ENCODE peak calls at places on chromosomes 5 and 9, in seven cellular contexts. One of them, this sample, is unnamed.
A peak's percentile ranks its signal among the peaks of the same experiment; 100 is the strongest.

GRCh38 chr5:119417891-119418781 is 34.2 kb upstream of the HSD17B4 start:
- DNase-seq in SHP77: no peak
- DNase-seq in activated CD4-positive, alpha-beta T cell treated with anti-CD3 and anti-CD28 coated beads for 48 hours: no peak
- DNase-seq in activated naive CD4-positive, alpha-beta T cell treated with Interleukin-2 at 50 U/mL for 16 hours: no peak
- DNase-seq in NB4: peak; percentile 72
- DNase-seq in substantia nigra: no peak
- DNase-seq in hypothalamus: no peak
- DNase-seq in this sample: peak; percentile 58

GRCh38 chr9:79768199-79768598 is 196.4 kb downstream of the TLE4 start:
- DNase-seq in activated CD4-positive, alpha-beta T cell treated with anti-CD3 and anti-CD28 coated beads for 48 hours: no peak
- DNase-seq in NB4: no peak
- DNase-seq in substantia nigra: no peak
- DNase-seq in activated naive CD4-positive, alpha-beta T cell treated with Interleukin-2 at 50 U/mL for 16 hours: no peak
- DNase-seq in SHP77: no peak
- DNase-seq in hypothalamus: no peak
- DNase-seq in this sample: no peak

GRCh38 chr5:1010181-1010510 is 1.5 kb downstream of the NKD2 start:
- DNase-seq in activated CD4-positive, alpha-beta T cell treated with anti-CD3 and anti-CD28 coated beads for 48 hours: no peak
- DNase-seq in NB4: peak; percentile 75
- DNase-seq in activated naive CD4-positive, alpha-beta T cell treated with Interleukin-2 at 50 U/mL for 16 hours: no peak
- DNase-seq in substantia nigra: no peak
- DNase-seq in hypothalamus: no peak
- DNase-seq in SHP77: peak; percentile 15
- DNase-seq in this sample: no peak

GRCh38 chr5:88944751-88945507 is 61.9 kb upstream of the MEF2C start:
- DNase-seq in substantia nigra: no peak
- DNase-seq in activated CD4-positive, alpha-beta T cell treated with anti-CD3 and anti-CD28 coated beads for 48 hours: no peak
- DNase-seq in activated naive CD4-positive, alpha-beta T cell treated with Interleukin-2 at 50 U/mL for 16 hours: no peak
- DNase-seq in SHP77: no peak
- DNase-seq in NB4: peak; percentile 6
- DNase-seq in hypothalamus: no peak
- DNase-seq in this sample: no peak

GRCh38 chr9:530681-531080 is 310.8 kb upstream of the DMRT1 start:
- DNase-seq in substantia nigra: no peak
- DNase-seq in SHP77: no peak
- DNase-seq in activated naive CD4-positive, alpha-beta T cell treated with Interleukin-2 at 50 U/mL for 16 hours: no peak
- DNase-seq in activated CD4-positive, alpha-beta T cell treated with anti-CD3 and anti-CD28 coated beads for 48 hours: no peak
- DNase-seq in hypothalamus: no peak
- DNase-seq in NB4: no peak
- DNase-seq in this sample: no peak

GRCh38 chr5:167653645-167654106 is 637.8 kb upstream of the WWC1 start:
- DNase-seq in substantia nigra: no peak
- DNase-seq in activated naive CD4-positive, alpha-beta T cell treated with Interleukin-2 at 50 U/mL for 16 hours: no peak
- DNase-seq in NB4: no peak
- DNase-seq in activated CD4-positive, alpha-beta T cell treated with anti-CD3 and anti-CD28 coated beads for 48 hours: no peak
- DNase-seq in SHP77: no peak
- DNase-seq in hypothalamus: no peak
- DNase-seq in this sample: no peak

GRCh38 chr5:76025069-76025468 is 58.1 kb upstream of the SV2C start:
- DNase-seq in hypothalamus: no peak
- DNase-seq in activated CD4-positive, alpha-beta T cell treated with anti-CD3 and anti-CD28 coated beads for 48 hours: no peak
- DNase-seq in activated naive CD4-positive, alpha-beta T cell treated with Interleukin-2 at 50 U/mL for 16 hours: no peak
- DNase-seq in substantia nigra: no peak
- DNase-seq in NB4: no peak
- DNase-seq in SHP77: no peak
- DNase-seq in this sample: no peak

GRCh38 chr5:3428355-3428754 is 167.3 kb upstream of the IRX1 start:
- DNase-seq in substantia nigra: no peak
- DNase-seq in activated CD4-positive, alpha-beta T cell treated with anti-CD3 and anti-CD28 coated beads for 48 hours: no peak
- DNase-seq in hypothalamus: no peak
- DNase-seq in SHP77: peak; percentile 58
- DNase-seq in NB4: no peak
- DNase-seq in activated naive CD4-positive, alpha-beta T cell treated with Interleukin-2 at 50 U/mL for 16 hours: no peak
- DNase-seq in this sample: no peak

GRCh38 chr9:4305065-4305481 is 5.2 kb upstream of the GLIS3 start:
- DNase-seq in hypothalamus: no peak
- DNase-seq in substantia nigra: no peak
- DNase-seq in SHP77: no peak
- DNase-seq in NB4: no peak
- DNase-seq in activated CD4-positive, alpha-beta T cell treated with anti-CD3 and anti-CD28 coated beads for 48 hours: no peak
- DNase-seq in activated naive CD4-positive, alpha-beta T cell treated with Interleukin-2 at 50 U/mL for 16 hours: no peak
- DNase-seq in this sample: no peak

GRCh38 chr5:125683669-125684068 is 739.5 kb upstream of the GRAMD2B start:
- DNase-seq in SHP77: no peak
- DNase-seq in activated naive CD4-positive, alpha-beta T cell treated with Interleukin-2 at 50 U/mL for 16 hours: no peak
- DNase-seq in hypothalamus: no peak
- DNase-seq in NB4: no peak
- DNase-seq in activated CD4-positive, alpha-beta T cell treated with anti-CD3 and anti-CD28 coated beads for 48 hours: no peak
- DNase-seq in substantia nigra: no peak
- DNase-seq in this sample: no peak

GRCh38 chr5:134086943-134087305 is 27.6 kb upstream of the TCF7 start:
- DNase-seq in substantia nigra: no peak
- DNase-seq in activated CD4-positive, alpha-beta T cell treated with anti-CD3 and anti-CD28 coated beads for 48 hours: peak; percentile 89
- DNase-seq in activated naive CD4-positive, alpha-beta T cell treated with Interleukin-2 at 50 U/mL for 16 hours: peak; percentile 80
- DNase-seq in hypothalamus: no peak
- DNase-seq in NB4: no peak
- DNase-seq in SHP77: no peak
- DNase-seq in this sample: no peak

GRCh38 chr9:96441798-96442445 is 8.0 kb upstream of the HABP4 start:
- DNase-seq in hypothalamus: no peak
- DNase-seq in NB4: peak; percentile 76
- DNase-seq in SHP77: no peak
- DNase-seq in activated naive CD4-positive, alpha-beta T cell treated with Interleukin-2 at 50 U/mL for 16 hours: no peak
- DNase-seq in substantia nigra: no peak
- DNase-seq in activated CD4-positive, alpha-beta T cell treated with anti-CD3 and anti-CD28 coated beads for 48 hours: peak; percentile 29
- DNase-seq in this sample: peak; percentile 80

GRCh38 chr5:43034591-43034968 is 5.5 kb downstream of the ANXA2R start:
- DNase-seq in activated naive CD4-positive, alpha-beta T cell treated with Interleukin-2 at 50 U/mL for 16 hours: no peak
- DNase-seq in substantia nigra: no peak
- DNase-seq in SHP77: no peak
- DNase-seq in hypothalamus: no peak
- DNase-seq in NB4: peak; percentile 39
- DNase-seq in activated CD4-positive, alpha-beta T cell treated with anti-CD3 and anti-CD28 coated beads for 48 hours: no peak
- DNase-seq in this sample: no peak

GRCh38 chr5:172164773-172165212 is 23.2 kb downstream of the STK10 start:
- DNase-seq in NB4: no peak
- DNase-seq in activated naive CD4-positive, alpha-beta T cell treated with Interleukin-2 at 50 U/mL for 16 hours: no peak
- DNase-seq in activated CD4-positive, alpha-beta T cell treated with anti-CD3 and anti-CD28 coated beads for 48 hours: no peak
- DNase-seq in SHP77: no peak
- DNase-seq in substantia nigra: peak; percentile 69
- DNase-seq in hypothalamus: peak; percentile 44
- DNase-seq in this sample: no peak

GRCh38 chr5:150077060-150077459 is 9.3 kb downstream of the CSF1R start:
- DNase-seq in NB4: no peak
- DNase-seq in hypothalamus: no peak
- DNase-seq in activated naive CD4-positive, alpha-beta T cell treated with Interleukin-2 at 50 U/mL for 16 hours: no peak
- DNase-seq in substantia nigra: no peak
- DNase-seq in SHP77: no peak
- DNase-seq in activated CD4-positive, alpha-beta T cell treated with anti-CD3 and anti-CD28 coated beads for 48 hours: no peak
- DNase-seq in this sample: no peak

GRCh38 chr5:88226881-88227450 is 41.7 kb downstream of the TMEM161B start:
- DNase-seq in substantia nigra: no peak
- DNase-seq in NB4: no peak
- DNase-seq in activated naive CD4-positive, alpha-beta T cell treated with Interleukin-2 at 50 U/mL for 16 hours: no peak
- DNase-seq in activated CD4-positive, alpha-beta T cell treated with anti-CD3 and anti-CD28 coated beads for 48 hours: no peak
- DNase-seq in hypothalamus: no peak
- DNase-seq in SHP77: no peak
- DNase-seq in this sample: no peak

GRCh38 chr9:94927762-94928158 is 201.3 kb downstream of the AOPEP start:
- DNase-seq in activated CD4-positive, alpha-beta T cell treated with anti-CD3 and anti-CD28 coated beads for 48 hours: no peak
- DNase-seq in hypothalamus: no peak
- DNase-seq in activated naive CD4-positive, alpha-beta T cell treated with Interleukin-2 at 50 U/mL for 16 hours: no peak
- DNase-seq in substantia nigra: no peak
- DNase-seq in SHP77: no peak
- DNase-seq in NB4: no peak
- DNase-seq in this sample: no peak

GRCh38 chr9:108033976-108034964 is 544.7 kb upstream of the KLF4 start:
- DNase-seq in activated CD4-positive, alpha-beta T cell treated with anti-CD3 and anti-CD28 coated beads for 48 hours: no peak
- DNase-seq in NB4: no peak
- DNase-seq in activated naive CD4-positive, alpha-beta T cell treated with Interleukin-2 at 50 U/mL for 16 hours: no peak
- DNase-seq in substantia nigra: no peak
- DNase-seq in SHP77: no peak
- DNase-seq in hypothalamus: no peak
- DNase-seq in this sample: no peak

GRCh38 chr9:114387678-114388431 is at the start of gene AKNA:
- DNase-seq in SHP77: no peak
- DNase-seq in hypothalamus: peak; percentile 46
- DNase-seq in activated CD4-positive, alpha-beta T cell treated with anti-CD3 and anti-CD28 coated beads for 48 hours: peak; percentile 85
- DNase-seq in NB4: peak; percentile 91
- DNase-seq in substantia nigra: peak; percentile 63
- DNase-seq in activated naive CD4-positive, alpha-beta T cell treated with Interleukin-2 at 50 U/mL for 16 hours: peak; percentile 87
- DNase-seq in this sample: no peak

GRCh38 chr5:1315709-1316587 is 21.1 kb upstream of the TERT start:
- DNase-seq in SHP77: peak; percentile 100
- DNase-seq in activated naive CD4-positive, alpha-beta T cell treated with Interleukin-2 at 50 U/mL for 16 hours: peak; percentile 46
- DNase-seq in substantia nigra: no peak
- DNase-seq in hypothalamus: no peak
- DNase-seq in NB4: peak; percentile 47
- DNase-seq in activated CD4-positive, alpha-beta T cell treated with anti-CD3 and anti-CD28 coated beads for 48 hours: peak; percentile 61
- DNase-seq in this sample: no peak

GRCh38 chr5:134647750-134648424 is 698 bp upstream of the SEC24A start:
- DNase-seq in activated CD4-positive, alpha-beta T cell treated with anti-CD3 and anti-CD28 coated beads for 48 hours: peak; percentile 50
- DNase-seq in substantia nigra: no peak
- DNase-seq in hypothalamus: no peak
- DNase-seq in activated naive CD4-positive, alpha-beta T cell treated with Interleukin-2 at 50 U/mL for 16 hours: peak; percentile 38
- DNase-seq in NB4: peak; percentile 62
- DNase-seq in SHP77: no peak
- DNase-seq in this sample: peak; percentile 78

GRCh38 chr5:150411245-150411979 is 1.3 kb downstream of the CD74 start:
- DNase-seq in NB4: peak; percentile 22
- DNase-seq in activated naive CD4-positive, alpha-beta T cell treated with Interleukin-2 at 50 U/mL for 16 hours: peak; percentile 70
- DNase-seq in hypothalamus: no peak
- DNase-seq in SHP77: no peak
- DNase-seq in activated CD4-positive, alpha-beta T cell treated with anti-CD3 and anti-CD28 coated beads for 48 hours: peak; percentile 78
- DNase-seq in substantia nigra: no peak
- DNase-seq in this sample: peak; percentile 24

GRCh38 chr5:132239776-132240175 is 12.1 kb upstream of the P4HA2 start:
- DNase-seq in activated naive CD4-positive, alpha-beta T cell treated with Interleukin-2 at 50 U/mL for 16 hours: no peak
- DNase-seq in substantia nigra: no peak
- DNase-seq in NB4: no peak
- DNase-seq in activated CD4-positive, alpha-beta T cell treated with anti-CD3 and anti-CD28 coated beads for 48 hours: no peak
- DNase-seq in SHP77: no peak
- DNase-seq in hypothalamus: no peak
- DNase-seq in this sample: no peak

GRCh38 chr5:80960531-80961375 is 590 bp downstream of the RASGRF2 start:
- DNase-seq in NB4: no peak
- DNase-seq in activated CD4-positive, alpha-beta T cell treated with anti-CD3 and anti-CD28 coated beads for 48 hours: peak; percentile 62
- DNase-seq in activated naive CD4-positive, alpha-beta T cell treated with Interleukin-2 at 50 U/mL for 16 hours: peak; percentile 44
- DNase-seq in hypothalamus: peak; percentile 49
- DNase-seq in substantia nigra: peak; percentile 37
- DNase-seq in SHP77: no peak
- DNase-seq in this sample: no peak

GRCh38 chr9:133389025-133389557 is 12.9 kb downstream of the STKLD1 start:
- DNase-seq in NB4: no peak
- DNase-seq in substantia nigra: no peak
- DNase-seq in SHP77: no peak
- DNase-seq in hypothalamus: no peak
- DNase-seq in activated CD4-positive, alpha-beta T cell treated with anti-CD3 and anti-CD28 coated beads for 48 hours: no peak
- DNase-seq in activated naive CD4-positive, alpha-beta T cell treated with Interleukin-2 at 50 U/mL for 16 hours: no peak
- DNase-seq in this sample: no peak

GRCh38 chr9:93094294-93095204 is 1.5 kb upstream of the CARD19 start:
- DNase-seq in activated naive CD4-positive, alpha-beta T cell treated with Interleukin-2 at 50 U/mL for 16 hours: no peak
- DNase-seq in substantia nigra: peak; percentile 50
- DNase-seq in hypothalamus: peak; percentile 30
- DNase-seq in activated CD4-positive, alpha-beta T cell treated with anti-CD3 and anti-CD28 coated beads for 48 hours: peak; percentile 42
- DNase-seq in SHP77: no peak
- DNase-seq in NB4: peak; percentile 80
- DNase-seq in this sample: peak; percentile 46

GRCh38 chr9:92607773-92608172 is 62.2 kb downstream of the IPPK start:
- DNase-seq in hypothalamus: no peak
- DNase-seq in SHP77: peak; percentile 88
- DNase-seq in activated CD4-positive, alpha-beta T cell treated with anti-CD3 and anti-CD28 coated beads for 48 hours: no peak
- DNase-seq in activated naive CD4-positive, alpha-beta T cell treated with Interleukin-2 at 50 U/mL for 16 hours: no peak
- DNase-seq in substantia nigra: no peak
- DNase-seq in NB4: no peak
- DNase-seq in this sample: no peak